ENCODE peak calls at places on chromosomes 2 and 18, in five cellular contexts. A is endothelial cell of umbilical vein, B is GM23338, V is GM23248, T is neural progenitor cell. S is an unnamed sample. For H3K4me1, the result is how much of the 10 kb centered on the place peaks cover.

GRCh38 chr2:55092439-55092838 is 42.2 kb upstream of the RTN4 start:
- DNase-seq in A (no peak), B (no peak), V (no peak), T (no peak), S (no peak)

GRCh38 chr2:197803033-197803444 is 1.4 kb upstream of the PLCL1 start:
- DNase-seq in A (peak), B (peak), V (peak), T (peak), S (peak)

GRCh38 chr2:54103454-54104314 is 11.7 kb upstream of the ACYP2 start:
- DNase-seq in A (peak), B (peak), V (peak), T (peak), S (peak)

GRCh38 chr2:7356909-7357584 is 439.8 kb downstream of the RNF144A start:
- DNase-seq in A (no peak), B (no peak), V (no peak), T (no peak), S (peak)

GRCh38 chr2:120313695-120314615 is 32.0 kb upstream of the INHBB start:
- DNase-seq in A (no peak), B (no peak), V (no peak), T (no peak), S (peak)

GRCh38 chr2:200199576-200200263 is 106.8 kb upstream of the SPATS2L start:
- DNase-seq in A (no peak), B (peak), V (no peak), T (peak), S (no peak)

GRCh38 chr2:20744366-20745335 is 77.7 kb downstream of the GDF7 start:
- DNase-seq in A (no peak), B (no peak), V (no peak), T (no peak), S (no peak)

GRCh38 chr2:231069379-231070054 is 12.8 kb downstream of the PSMD1 start:
- DNase-seq in A (peak), B (no peak), V (peak), T (no peak), S (peak)

GRCh38 chr2:60516383-60516811 is 37.1 kb downstream of the BCL11A start:
- DNase-seq in A (no peak), B (no peak), V (peak), T (no peak), S (peak)

GRCh38 chr2:214077727-214078126 is 333.1 kb upstream of the VWC2L start:
- DNase-seq in A (no peak), B (peak), V (peak), T (peak), S (no peak)

GRCh38 chr2:217247511-217247910 is 387.6 kb upstream of the TNP1 start:
- DNase-seq in A (no peak), B (no peak), V (no peak), T (no peak), S (no peak)

GRCh38 chr2:229416116-229416694 is 145.1 kb upstream of the PID1 start:
- DNase-seq in A (no peak), B (no peak), V (peak), T (no peak), S (no peak)

GRCh38 chr2:121211689-121212151 is 73.3 kb downstream of the TFCP2L1 start:
- DNase-seq in A (no peak), B (no peak), V (no peak), T (no peak), S (no peak)

GRCh38 chr18:68694316-68694715 is 20.6 kb downstream of the TMX3 start:
- DNase-seq in A (no peak), B (no peak), V (no peak), T (no peak), S (no peak)

GRCh38 chr2:126930970-126931590 is 32.4 kb downstream of the TEX51 start:
- DNase-seq in A (no peak), B (no peak), V (no peak), T (no peak), S (no peak)

GRCh38 chr18:2656237-2657042 is 914 bp downstream of the SMCHD1 start:
- DNase-seq in A (peak), B (peak), V (peak), T (peak), S (peak)

GRCh38 chr18:25503567-25504081 is 151.7 kb upstream of the ZNF521 start:
- DNase-seq in A (peak), B (peak), V (peak), T (peak), S (peak)

GRCh38 chr2:48126180-48126579 is 219.9 kb upstream of the FBXO11 start:
- DNase-seq in A (no peak), B (no peak), V (peak), T (no peak), S (peak)

GRCh38 chr18:75489493-75490190 is 62.1 kb upstream of the SMIM21 start:
- DNase-seq in A (no peak), B (no peak), V (peak), T (no peak), S (peak)

GRCh38 chr2:237665713-237666143 is 38.3 kb downstream of the LRRFIP1 start:
- DNase-seq in A (no peak), B (peak), V (no peak), T (peak), S (no peak)
- H3K4me1 ChIP-seq in A (under half), B (under half), V (under half), T (under half), S (under half)

DNA sequence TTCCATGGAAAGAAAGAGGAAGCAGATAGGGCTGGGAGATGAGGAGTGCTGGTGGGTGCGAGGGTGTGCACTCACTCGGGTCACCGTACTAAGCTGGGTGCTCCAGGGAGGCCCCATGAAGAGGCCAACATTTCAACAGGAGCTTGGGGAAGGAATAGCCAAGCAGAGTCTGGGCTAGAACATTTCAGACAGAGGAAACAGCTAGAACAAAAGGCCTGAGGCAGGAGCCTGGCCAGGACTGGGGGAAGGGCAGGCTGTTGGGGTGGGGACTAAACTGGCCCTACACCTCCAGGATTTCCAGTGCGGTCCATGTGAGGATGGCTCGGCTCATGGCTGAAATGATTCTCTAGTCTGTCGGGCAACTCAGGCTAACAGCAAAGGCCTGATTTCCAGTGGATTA is 90.8 kb downstream of the ZFP36L2 start:
- DNase-seq in A (no peak), B (no peak), V (no peak), T (no peak), S (peak)
- H3K4me2 ChIP-seq in A (no peak), B (no peak), V (no peak), T (peak), S (no peak)

GRCh38 chr2:73984203-73984921 is at the start of gene TET3:
- DNase-seq in A (no peak), B (peak), V (peak), T (peak), S (peak)
- H3K4me1 ChIP-seq in A (under half), B (half or more), V (under half), T (under half), S (half or more)

DNA sequence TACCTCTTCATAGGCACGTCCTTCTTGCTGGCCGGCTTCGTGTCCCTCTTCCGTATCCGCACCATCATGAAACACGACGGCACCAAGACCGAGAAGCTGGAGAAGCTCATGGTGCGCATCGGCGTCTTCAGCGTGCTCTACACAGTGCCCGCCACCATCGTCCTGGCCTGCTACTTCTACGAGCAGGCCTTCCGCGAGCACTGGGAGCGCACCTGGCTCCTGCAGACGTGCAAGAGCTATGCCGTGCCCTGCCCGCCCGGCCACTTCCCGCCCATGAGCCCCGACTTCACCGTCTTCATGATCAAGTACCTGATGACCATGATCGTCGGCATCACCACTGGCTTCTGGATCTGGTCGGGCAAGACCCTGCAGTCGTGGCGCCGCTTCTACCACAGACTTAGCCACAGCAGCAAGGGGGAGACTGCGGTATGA is 2.3 kb downstream of the FZD7 start:
- DNase-seq in A (no peak), B (no peak), V (no peak), T (peak), S (no peak)
- H3K4me2 ChIP-seq in A (no peak), B (peak), V (peak), T (peak), S (peak)

GRCh38 chr18:23968638-23969037 is 45.9 kb upstream of the TTC39C start:
- DNase-seq in A (no peak), B (no peak), V (no peak), T (no peak), S (no peak)

GRCh38 chr18:23966909-23967308 is 47.6 kb upstream of the TTC39C start:
- DNase-seq in A (no peak), B (no peak), V (no peak), T (no peak), S (no peak)

GRCh38 chr18:23969664-23970063 is 44.9 kb upstream of the TTC39C start:
- DNase-seq in A (no peak), B (no peak), V (no peak), T (no peak), S (no peak)

GRCh38 chr18:23964282-23965238 is 50.0 kb upstream of the TTC39C start:
- DNase-seq in A (no peak), B (peak), V (no peak), T (no peak), S (peak)

GRCh38 chr18:23967321-23968089 is 47.0 kb upstream of the TTC39C start:
- DNase-seq in A (no peak), B (no peak), V (no peak), T (no peak), S (no peak)
- H3K4me1 ChIP-seq in A (under half), B (under half), V (under half), T (under half), S (under half)

GRCh38 chr2:23658466-23658942 is 268.4 kb downstream of the ATAD2B start:
- DNase-seq in A (no peak), B (no peak), V (no peak), T (no peak), S (peak)

GRCh38 chr2:23659328-23659727 is 267.6 kb downstream of the ATAD2B start:
- DNase-seq in A (no peak), B (no peak), V (no peak), T (no peak), S (no peak)

GRCh38 chr2:23659773-23660172 is 267.1 kb downstream of the ATAD2B start:
- DNase-seq in A (no peak), B (no peak), V (no peak), T (no peak), S (no peak)

GRCh38 chr2:23656597-23656973 is 270.3 kb downstream of the ATAD2B start:
- DNase-seq in A (no peak), B (no peak), V (peak), T (no peak), S (no peak)

DNA sequence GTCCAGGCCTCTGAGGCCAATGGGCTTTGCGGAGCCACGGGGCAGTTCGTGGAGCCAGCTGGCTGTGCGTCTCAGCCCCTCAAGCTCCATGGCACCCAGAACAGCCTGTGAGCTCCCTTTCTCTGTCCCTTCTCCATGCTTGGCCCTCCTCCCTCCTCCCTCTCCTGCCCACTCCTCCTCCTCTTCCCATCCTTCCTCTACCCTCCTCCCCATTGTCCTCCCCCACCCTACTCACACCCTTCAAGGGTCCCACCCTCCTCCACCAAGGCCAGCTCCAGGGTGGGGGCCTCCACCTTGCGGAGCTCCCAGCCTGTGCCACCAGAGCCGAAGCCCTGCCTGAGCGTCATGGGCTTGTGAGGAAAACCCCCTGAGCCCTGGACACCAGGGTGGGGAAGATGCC is 269.0 kb downstream of the ATAD2B start:
- DNase-seq in A (no peak), B (no peak), V (no peak), T (no peak), S (no peak)
- H3K4me2 ChIP-seq in A (no peak), B (no peak), V (no peak), T (no peak), S (no peak)

DNA sequence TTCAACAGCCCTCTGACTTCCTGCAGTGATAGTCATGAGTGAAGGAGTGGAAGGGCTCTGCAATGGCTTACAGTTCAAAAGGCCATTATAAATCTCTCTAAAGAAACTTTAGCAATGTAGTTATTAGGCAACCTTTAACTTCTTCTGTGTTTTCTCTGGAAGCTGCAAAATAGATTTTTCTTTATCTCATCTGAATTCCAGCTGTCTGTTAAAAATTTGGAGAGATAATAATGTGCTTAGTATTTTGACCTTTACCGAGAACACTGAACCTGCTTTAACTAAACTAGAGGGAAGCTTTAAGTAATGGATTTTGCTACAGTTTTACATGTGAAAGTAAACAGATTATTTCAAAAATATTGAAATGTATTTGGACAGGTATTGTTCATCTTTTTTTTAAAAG is 847.9 kb downstream of the ERBB4 start:
- DNase-seq in A (no peak), B (peak), V (no peak), T (peak), S (no peak)
- H3K4me1 ChIP-seq in A (under half), B (under half), V (under half), T (under half), S (under half)